ENCODE peak calls at places on chromosomes 5 and 9, in four cellular contexts. T is HCT116, K is right lobe of liver, L is transverse colon. X is an unnamed sample.

GRCh38 chr5:132490484-132491367 is at the start of gene IRF1:
- DNase-seq in K (peak; percentile 98), T (peak; percentile 87), L (peak; percentile 98), X (peak; percentile 97)

GRCh38 chr9:121261107-121261460 is 6.9 kb upstream of the GSN start:
- DNase-seq in K (no peak), L (no peak), T (no peak), X (no peak)

GRCh38 chr5:65101706-65102105 is 333.0 kb downstream of the CWC27 start:
- DNase-seq in L (no peak), K (no peak), T (no peak), X (no peak)

GRCh38 chr5:40410231-40410861 is 269.4 kb upstream of the PTGER4 start:
- DNase-seq in L (no peak), K (no peak), T (no peak), X (no peak)

GRCh38 chr5:87536365-87536764 is 123.6 kb upstream of the CCNH start:
- DNase-seq in K (no peak), L (no peak), T (no peak), X (no peak)

GRCh38 chr5:131796793-131797693 is at the start of gene FNIP1:
- DNase-seq in K (peak; percentile 100), T (peak; percentile 85), L (peak; percentile 100), X (peak; percentile 99)

GRCh38 chr9:69785757-69786156 is 25.9 kb upstream of the PTAR1 start:
- DNase-seq in K (no peak), L (no peak), T (no peak), X (no peak)

GRCh38 chr9:38619556-38620447 is 594 bp downstream of the ANKRD18A start:
- DNase-seq in K (peak; percentile 38), T (no peak), L (peak; percentile 46), X (peak; percentile 37)

GRCh38 chr5:27830551-27830950 is 792.2 kb upstream of the CDH9 start:
- DNase-seq in K (no peak), L (no peak), T (no peak), X (no peak)

GRCh38 chr5:107365355-107366109 is 305.2 kb downstream of the EFNA5 start:
- DNase-seq in L (no peak), T (no peak), K (no peak), X (no peak)

GRCh38 chr5:116572375-116573278 is 2.0 kb downstream of the SEMA6A start:
- DNase-seq in T (no peak), L (peak; percentile 56), K (peak; percentile 64), X (no peak)

GRCh38 chr5:175696139-175696854 is 38.4 kb downstream of the HRH2 start:
- DNase-seq in T (peak; percentile 76), L (peak; percentile 72), K (peak; percentile 72), X (peak; percentile 60)

GRCh38 chr5:67985686-67986387 is 229.7 kb upstream of the PIK3R1 start:
- DNase-seq in T (no peak), L (no peak), K (no peak), X (no peak)

GRCh38 chr9:69149321-69149807 is 24.7 kb upstream of the TJP2 start:
- DNase-seq in T (no peak), L (no peak), K (no peak), X (no peak)

GRCh38 chr5:166725585-166725984 is 1565.9 kb upstream of the WWC1 start:
- DNase-seq in T (no peak), L (no peak), K (no peak), X (no peak)

GRCh38 chr9:127785933-127786772 is at the start of gene CDK9:
- DNase-seq in T (peak; percentile 73), K (peak; percentile 95), L (peak; percentile 94), X (peak; percentile 95)

GRCh38 chr5:134136771-134137170 is 22.3 kb downstream of the TCF7 start:
- DNase-seq in K (no peak), T (no peak), L (peak; percentile 3), X (no peak)

GRCh38 chr5:167011196-167011595 is 1280.2 kb upstream of the WWC1 start:
- DNase-seq in T (no peak), K (no peak), L (no peak), X (no peak)

GRCh38 chr5:173964491-173964890 is 24.5 kb upstream of the C5orf47 start:
- DNase-seq in L (no peak), K (no peak), T (no peak), X (no peak)

GRCh38 chr5:173963107-173963506 is 25.9 kb upstream of the C5orf47 start:
- DNase-seq in L (no peak), T (no peak), K (no peak), X (no peak)

GRCh38 chr5:173962436-173962835 is 26.5 kb upstream of the C5orf47 start:
- DNase-seq in L (no peak), T (no peak), K (no peak), X (no peak)

GRCh38 chr5:173968154-173968553 is 20.8 kb upstream of the C5orf47 start:
- DNase-seq in K (no peak), T (no peak), L (no peak), X (no peak)

DNA sequence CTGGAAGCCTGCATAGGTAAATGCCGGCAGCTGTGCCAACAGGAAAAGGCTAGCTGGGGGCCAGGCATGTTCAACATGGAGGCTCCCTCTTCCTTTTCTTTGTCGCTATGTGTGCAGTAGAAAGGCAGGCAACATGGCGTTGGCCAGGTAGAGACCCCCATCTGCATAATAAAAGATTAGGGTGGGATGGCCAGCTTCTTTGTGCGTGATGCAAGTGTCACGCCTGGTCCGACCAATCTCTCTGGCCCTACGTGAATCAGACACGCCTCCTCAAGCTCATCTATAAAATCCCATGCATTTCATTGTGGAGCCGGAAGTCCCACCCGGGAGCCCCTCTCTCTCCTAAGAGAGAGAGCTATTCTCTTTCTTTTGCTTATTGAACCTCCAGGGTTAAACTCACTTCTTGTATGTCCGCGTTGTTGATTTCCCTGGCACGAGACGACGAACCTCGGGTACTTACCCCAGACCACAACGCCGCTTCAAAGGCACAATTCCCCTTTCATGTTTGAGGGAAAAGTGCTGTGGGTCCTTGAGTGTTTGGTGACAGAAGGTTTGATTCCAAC is 25.0 kb upstream of the C5orf47 start:
- DNase-seq in L (peak; percentile 41), T (no peak), K (no peak), X (peak; percentile 33)
- TF ChIP-seq POLR2A in L (peak; percentile 34), T (no peak), K (no peak), X (no peak)

GRCh38 chr9:97556036-97556720 is 54.7 kb downstream of the TMOD1 start:
- DNase-seq in T (no peak), K (no peak), L (no peak), X (no peak)

GRCh38 chr9:97556721-97557605 is 55.5 kb downstream of the TMOD1 start:
- DNase-seq in L (no peak), T (no peak), K (peak; percentile 81), X (no peak)

GRCh38 chr9:97559111-97559514 is 57.6 kb downstream of the TMOD1 start:
- DNase-seq in L (no peak), K (no peak), T (no peak), X (no peak)

GRCh38 chr9:97558701-97559101 is 57.2 kb downstream of the TMOD1 start:
- DNase-seq in L (no peak), T (no peak), K (no peak), X (no peak)

DNA sequence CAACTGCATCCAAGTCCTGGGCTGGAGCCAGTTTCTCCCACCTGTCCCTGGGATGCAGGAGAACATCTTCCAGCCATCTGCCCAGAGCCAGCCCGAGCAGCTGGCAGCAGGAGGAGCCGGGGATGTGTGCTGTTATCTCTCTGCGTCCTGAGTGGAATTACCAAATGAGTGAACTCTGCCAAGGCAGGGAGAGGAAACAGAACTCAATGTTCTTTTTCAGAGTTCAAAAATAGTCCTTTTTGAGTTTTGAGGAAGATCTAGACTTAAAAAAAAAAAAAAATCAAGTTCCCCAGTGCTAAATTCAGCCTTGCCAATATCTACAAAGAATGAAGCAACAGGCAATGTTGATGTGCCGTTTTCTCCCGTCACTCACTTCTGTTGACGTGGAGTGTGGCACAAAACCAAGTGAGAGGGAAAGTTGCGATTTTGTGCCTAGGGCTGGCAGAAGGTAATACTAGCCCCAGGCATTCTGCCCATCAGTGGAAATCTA is 56.2 kb downstream of the TMOD1 start:
- DNase-seq in T (no peak), L (peak; percentile 44), K (peak; percentile 68), X (no peak)
- TF ChIP-seq POLR2A in T (no peak), L (no peak), K (peak; percentile 41), X (no peak)

GRCh38 chr5:179700401-179700918 is 1.7 kb downstream of the CANX start:
- DNase-seq in L (no peak), K (no peak), T (no peak), X (peak; percentile 84)
- TF ChIP-seq POLR2A in L (no peak), K (no peak), T (no peak), X (no peak)

GRCh38 chr5:53892236-53892635 is 331.8 kb downstream of the NDUFS4 start:
- DNase-seq in T (no peak), K (no peak), L (no peak), X (no peak)

GRCh38 chr5:53891159-53891558 is 330.7 kb downstream of the NDUFS4 start:
- DNase-seq in T (no peak), L (no peak), K (no peak), X (no peak)

GRCh38 chr5:53893626-53894025 is 333.2 kb downstream of the NDUFS4 start:
- DNase-seq in K (no peak), T (no peak), L (no peak), X (no peak)

GRCh38 chr5:53895091-53895683 is 334.7 kb downstream of the NDUFS4 start:
- DNase-seq in K (no peak), L (no peak), T (no peak), X (no peak)

DNA sequence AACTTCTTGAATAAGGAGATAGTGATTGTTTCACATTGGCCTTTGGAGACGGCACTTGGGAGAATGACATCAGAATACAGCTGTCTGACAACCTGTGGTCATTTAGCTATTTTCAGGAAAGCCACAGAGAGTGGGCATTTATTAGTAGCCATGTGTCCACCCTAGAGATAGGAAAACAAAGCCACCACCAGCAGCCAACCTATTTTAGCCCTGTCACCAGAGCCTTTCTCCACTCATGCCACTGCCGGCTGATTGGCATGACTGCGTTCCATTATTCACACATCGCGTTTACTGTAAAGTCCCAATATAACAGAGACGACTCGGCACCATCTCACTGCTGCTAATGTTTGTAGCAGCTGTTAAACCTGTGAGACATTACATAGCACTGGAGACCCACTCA is 330.1 kb downstream of the NDUFS4 start:
- DNase-seq in L (no peak), T (no peak), K (no peak), X (no peak)
- TF ChIP-seq POLR2A in L (no peak), T (no peak), K (no peak), X (no peak)

DNA sequence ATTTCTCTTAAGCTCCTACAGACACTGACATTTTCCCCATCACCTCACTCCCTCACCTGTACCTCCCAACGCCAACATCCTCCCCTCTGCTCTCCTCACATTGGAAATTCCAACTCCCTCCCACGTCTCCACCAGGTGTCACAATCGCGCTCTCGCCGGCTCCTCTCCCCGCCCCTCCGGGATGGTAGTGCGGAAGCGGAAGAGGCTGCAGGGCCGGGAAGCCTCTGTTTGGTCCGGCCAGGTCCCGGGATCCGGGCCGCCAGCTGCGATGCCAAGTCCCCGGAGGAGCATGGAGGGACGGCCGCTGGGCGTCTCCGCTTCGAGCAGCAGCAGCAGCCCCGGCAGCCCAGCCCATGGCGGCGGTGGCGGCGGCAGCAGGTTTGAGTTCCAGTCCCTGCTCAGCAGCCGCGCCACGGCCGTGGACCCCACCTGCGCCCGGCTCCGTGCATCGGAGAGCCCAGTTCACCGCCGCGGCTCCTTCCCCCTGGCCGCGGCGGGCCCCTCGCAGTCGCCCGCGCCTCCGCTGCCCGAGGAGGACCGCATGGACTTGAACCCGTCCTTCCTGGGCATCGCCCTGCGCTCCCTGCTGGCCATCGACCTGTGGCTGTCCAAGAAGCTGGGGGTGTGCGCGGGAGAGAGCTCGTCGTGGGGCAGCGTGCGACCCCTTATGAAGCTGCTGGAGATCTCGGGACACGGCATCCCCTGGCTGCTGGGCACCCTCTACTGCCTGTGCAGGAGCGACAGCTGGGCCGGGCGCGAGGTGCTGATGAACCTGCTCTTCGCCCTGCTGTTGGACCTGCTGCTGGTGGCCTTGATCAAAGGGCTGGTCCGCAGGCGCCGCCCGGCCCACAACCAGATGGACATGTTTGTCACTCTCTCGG is at the start of gene PLPP6:
- DNase-seq in L (peak; percentile 93), K (peak; percentile 92), T (peak; percentile 80), X (peak; percentile 89)
- TF ChIP-seq POLR2A in L (peak; percentile 87), K (peak; percentile 94), T (no peak), X (peak; percentile 72)

X was measured in erythroblast.